ENCODE peak calls at places on chromosomes 3 and 15, in eight cellular contexts. R is HS-5, Q is GM10248, H is KG1, K is H7, F is RWPE1, X is heart left ventricle, Y is PC-9. P is an unnamed sample.

GRCh38 chr15:22240403-22240802 is 160.1 kb downstream of the OR4M2 start:
- DNase-seq in R (no peak), Q (no peak), H (no peak), K (no peak), F (no peak), X (no peak), Y (no peak), P (no peak)

GRCh38 chr3:37601832-37602231 is 259.8 kb upstream of the CTDSPL start:
- DNase-seq in R (no peak), Q (no peak), H (no peak), K (no peak), F (no peak), X (no peak), Y (no peak), P (no peak)

GRCh38 chr15:32099097-32099496 is 68.8 kb downstream of the CHRNA7 start:
- DNase-seq in R (no peak), Q (no peak), H (no peak), K (no peak), F (no peak), X (no peak), Y (no peak), P (no peak)

GRCh38 chr3:56302417-56302816 is 165.8 kb downstream of the ERC2 start:
- DNase-seq in R (no peak), Q (no peak), H (no peak), K (peak), F (no peak), X (no peak), Y (no peak), P (no peak)

GRCh38 chr15:25863067-25863967 is at the start of gene ATP10A:
- DNase-seq in R (no peak), Q (no peak), H (no peak), K (peak), F (no peak), X (peak), Y (no peak), P (no peak)

GRCh38 chr15:37220949-37221670 is 120.8 kb upstream of the MEIS2 start:
- DNase-seq in R (no peak), Q (no peak), H (no peak), K (no peak), F (no peak), X (no peak), Y (no peak), P (no peak)

GRCh38 chr3:37519236-37519635 is 342.4 kb upstream of the CTDSPL start:
- DNase-seq in R (no peak), Q (no peak), H (no peak), K (no peak), F (no peak), X (no peak), Y (no peak), P (no peak)

GRCh38 chr3:44323341-44323955 is 15.1 kb upstream of the TCAIM start:
- DNase-seq in R (no peak), Q (peak), H (no peak), K (peak), F (peak), X (no peak), Y (no peak), P (peak)

GRCh38 chr3:169676925-169677537 is 13.5 kb upstream of the MECOM start:
- DNase-seq in R (no peak), Q (no peak), H (no peak), K (no peak), F (no peak), X (no peak), Y (no peak), P (no peak)

GRCh38 chr3:184388936-184389230 is 9.0 kb downstream of the CHRD start:
- DNase-seq in R (no peak), Q (no peak), H (no peak), K (no peak), F (no peak), X (no peak), Y (no peak), P (no peak)

GRCh38 chr15:38886315-38887163 is 321.9 kb upstream of the RASGRP1 start:
- DNase-seq in R (peak), Q (no peak), H (no peak), K (no peak), F (peak), X (no peak), Y (no peak), P (no peak)

GRCh38 chr15:76470691-76471090 is 134.1 kb downstream of the ISL2 start:
- DNase-seq in R (no peak), Q (no peak), H (no peak), K (no peak), F (no peak), X (no peak), Y (no peak), P (no peak)

GRCh38 chr3:33722626-33723370 is 4.7 kb upstream of the CLASP2 start:
- DNase-seq in R (no peak), Q (no peak), H (no peak), K (no peak), F (no peak), X (no peak), Y (no peak), P (no peak)

GRCh38 chr15:55737373-55737772 is 5.6 kb downstream of the PRTG start:
- DNase-seq in R (peak), Q (no peak), H (no peak), K (no peak), F (no peak), X (no peak), Y (peak), P (no peak)

GRCh38 chr3:35562141-35562540 is 77.2 kb upstream of the ARPP21 start:
- DNase-seq in R (no peak), Q (no peak), H (no peak), K (no peak), F (no peak), X (no peak), Y (no peak), P (no peak)

GRCh38 chr15:89335289-89336041 is 841 bp upstream of the POLG start:
- DNase-seq in R (no peak), Q (no peak), H (no peak), K (peak), F (no peak), X (peak), Y (no peak), P (no peak)

GRCh38 chr3:158471639-158472294 is 99.2 kb upstream of the MLF1 start:
- DNase-seq in R (peak), Q (no peak), H (no peak), K (no peak), F (peak), X (no peak), Y (no peak), P (no peak)

GRCh38 chr15:33675246-33675645 is 293.1 kb upstream of the CHRM5 start:
- DNase-seq in R (no peak), Q (peak), H (no peak), K (peak), F (peak), X (no peak), Y (no peak), P (no peak)

GRCh38 chr15:51288143-51289065 is 50.0 kb downstream of the CYP19A1 start:
- DNase-seq in R (no peak), Q (no peak), H (no peak), K (no peak), F (no peak), X (no peak), Y (no peak), P (no peak)

GRCh38 chr3:123883111-123883510 is 1.0 kb downstream of the MYLK start:
- DNase-seq in R (no peak), Q (no peak), H (no peak), K (no peak), F (no peak), X (no peak), Y (no peak), P (no peak)

GRCh38 chr3:139642981-139643380 is 34.8 kb downstream of the NMNAT3 start:
- DNase-seq in R (no peak), Q (no peak), H (no peak), K (no peak), F (no peak), X (no peak), Y (no peak), P (no peak)

GRCh38 chr3:183287301-183287971 is 34.4 kb downstream of the B3GNT5 start:
- DNase-seq in R (no peak), Q (no peak), H (no peak), K (no peak), F (peak), X (no peak), Y (peak), P (no peak)

GRCh38 chr3:32002536-32003368 is 21.2 kb downstream of the ZNF860 start:
- DNase-seq in R (no peak), Q (no peak), H (no peak), K (no peak), F (no peak), X (no peak), Y (no peak), P (peak)

GRCh38 chr15:23642413-23643044 is 5.1 kb downstream of the MAGEL2 start:
- DNase-seq in R (peak), Q (no peak), H (peak), K (peak), F (peak), X (no peak), Y (peak), P (peak)

GRCh38 chr3:154244644-154245043 is 79.6 kb downstream of the DHX36 start:
- DNase-seq in R (no peak), Q (no peak), H (no peak), K (no peak), F (no peak), X (no peak), Y (no peak), P (no peak)

GRCh38 chr15:66921319-66921718 is 144.1 kb upstream of the SMAD3 start:
- DNase-seq in R (no peak), Q (no peak), H (peak), K (no peak), F (no peak), X (no peak), Y (no peak), P (peak)

GRCh38 chr15:50710585-50710984 is 24.0 kb upstream of the TRPM7 start:
- DNase-seq in R (no peak), Q (no peak), H (no peak), K (no peak), F (no peak), X (no peak), Y (no peak), P (no peak)

GRCh38 chr15:70765504-70766281 is 2.3 kb upstream of the UACA start:
- DNase-seq in R (no peak), Q (no peak), H (no peak), K (no peak), F (no peak), X (no peak), Y (no peak), P (no peak)

GRCh38 chr15:40982855-40983254 is 29.6 kb downstream of the CHAC1 start:
- DNase-seq in R (peak), Q (no peak), H (no peak), K (no peak), F (no peak), X (no peak), Y (no peak), P (no peak)

GRCh38 chr15:101807345-101807945 is 4.1 kb downstream of the OR4F6 start:
- DNase-seq in R (no peak), Q (no peak), H (no peak), K (no peak), F (no peak), X (no peak), Y (no peak), P (no peak)

GRCh38 chr3:137709011-137709601 is 55.0 kb upstream of the SOX14 start:
- DNase-seq in R (no peak), Q (peak), H (no peak), K (peak), F (peak), X (no peak), Y (no peak), P (no peak)

GRCh38 chr3:120198305-120198878 is 86.6 kb downstream of the GPR156 start:
- DNase-seq in R (peak), Q (no peak), H (no peak), K (no peak), F (peak), X (no peak), Y (no peak), P (no peak)

GRCh38 chr3:55782351-55782750 is 295.2 kb upstream of the WNT5A start:
- DNase-seq in R (no peak), Q (no peak), H (no peak), K (no peak), F (no peak), X (no peak), Y (no peak), P (no peak)

GRCh38 chr3:133380481-133381225 is 19.2 kb upstream of the BFSP2 start:
- DNase-seq in R (no peak), Q (no peak), H (no peak), K (peak), F (no peak), X (no peak), Y (no peak), P (no peak)

GRCh38 chr3:12005951-12006625 is 1.9 kb downstream of the SYN2 start:
- DNase-seq in R (no peak), Q (no peak), H (no peak), K (peak), F (no peak), X (no peak), Y (no peak), P (no peak)

GRCh38 chr15:51600114-51600513 is 22.5 kb downstream of the DMXL2 start:
- DNase-seq in R (no peak), Q (no peak), H (no peak), K (no peak), F (peak), X (no peak), Y (peak), P (no peak)

GRCh38 chr3:183267140-183267539 is 14.1 kb downstream of the B3GNT5 start:
- DNase-seq in R (no peak), Q (no peak), H (no peak), K (no peak), F (no peak), X (no peak), Y (no peak), P (no peak)